ENCODE peak calls at places on chromosomes 13 and 19, in seven cellular contexts. K is activated CD8-positive, alpha-beta memory T cell treated with anti-CD3 and anti-CD28 coated beads for 48 hours; G is hepatocyte; P is GM19239; X is fibroblast of lung; Q is left colon; V is A549. O is an unnamed sample.
A peak's percentile ranks its signal among the peaks of the same experiment; 100 is the strongest.

GRCh38 chr19:53942001-53942786 is 20.5 kb upstream of the CACNG8 start:
- DNase-seq in K (no peak), G (peak; percentile 24), P (no peak), X (no peak), Q (no peak), V (no peak), O (no peak)

GRCh38 chr13:36154567-36155231 is 23.5 kb upstream of the DCLK1 start:
- DNase-seq in K (no peak), G (peak; percentile 26), P (no peak), X (no peak), Q (no peak), V (no peak), O (no peak)

GRCh38 chr13:39998166-39998565 is 342.7 kb downstream of the COG6 start:
- DNase-seq in K (no peak), G (no peak), P (no peak), X (no peak), Q (no peak), V (no peak), O (no peak)

GRCh38 chr13:91157273-91158014 is 190.0 kb upstream of the MIR17HG start:
- DNase-seq in K (no peak), G (no peak), P (no peak), X (no peak), Q (no peak), V (no peak), O (no peak)

GRCh38 chr13:33940898-33941297 is 122.9 kb downstream of the RFC3 start:
- DNase-seq in K (no peak), G (no peak), P (no peak), X (no peak), Q (no peak), V (no peak), O (no peak)

GRCh38 chr13:102709536-102709935 is 14.7 kb upstream of the METTL21C start:
- DNase-seq in K (no peak), G (no peak), P (no peak), X (no peak), Q (no peak), V (no peak), O (no peak)

GRCh38 chr13:113774177-113775107 is 15.4 kb downstream of the TMEM255B start:
- DNase-seq in K (no peak), G (no peak), P (no peak), X (peak; percentile 41), Q (no peak), V (peak; percentile 19), O (no peak)

GRCh38 chr13:51827254-51827653 is 17.7 kb downstream of the TMEM272 start:
- DNase-seq in K (no peak), G (no peak), P (no peak), X (no peak), Q (no peak), V (no peak), O (no peak)

GRCh38 chr19:10896851-10897526 is 25.6 kb downstream of the CARM1 start:
- DNase-seq in K (no peak), G (no peak), P (no peak), X (no peak), Q (no peak), V (no peak), O (no peak)

GRCh38 chr13:24230428-24231072 is 70.0 kb downstream of the SPATA13 start:
- DNase-seq in K (no peak), G (no peak), P (no peak), X (no peak), Q (no peak), V (no peak), O (no peak)

GRCh38 chr13:94950303-94950702 is 238.0 kb upstream of the SOX21 start:
- DNase-seq in K (no peak), G (peak; percentile 36), P (no peak), X (peak; percentile 17), Q (no peak), V (no peak), O (no peak)

GRCh38 chr19:7916137-7916907 is 1.7 kb downstream of the TGFBR3L start:
- DNase-seq in K (peak; percentile 50), G (peak; percentile 67), P (no peak), X (no peak), Q (peak; percentile 55), V (no peak), O (peak; percentile 31)

GRCh38 chr13:37360556-37360955 is 238.0 kb downstream of the POSTN start:
- DNase-seq in K (no peak), G (no peak), P (no peak), X (peak; percentile 7), Q (no peak), V (no peak), O (no peak)

GRCh38 chr19:13977803-13978202 is 25.5 kb downstream of the DCAF15 start:
- DNase-seq in K (no peak), G (no peak), P (no peak), X (no peak), Q (no peak), V (no peak), O (no peak)

O was measured in NCI-H774.